ENCODE peak calls at places on chromosome X, in five cellular contexts. I is AG10803, X is cardiac fibroblast, V is suprapubic skin, G is fibroblast of mammary gland. J is an unnamed sample.

GRCh38 chrX:119008122-119008744 is 33.8 kb downstream of the LONRF3 start:
- DNase-seq in I (peak), X (peak), V (no peak), G (peak), J (no peak)

GRCh38 chrX:138191998-138192397 is 519.5 kb downstream of the FGF13 start:
- DNase-seq in I (peak), X (peak), V (no peak), G (peak), J (no peak)

GRCh38 chrX:132435222-132435621 is 53.6 kb downstream of the MBNL3 start:
- DNase-seq in I (peak), X (peak), V (no peak), G (peak), J (no peak)

GRCh38 chrX:43703211-43703791 is 47.2 kb downstream of the MAOA start:
- DNase-seq in I (peak), X (peak), V (no peak), G (peak), J (peak)

GRCh38 chrX:43693602-43694406 is 37.7 kb downstream of the MAOA start:
- DNase-seq in I (no peak), X (peak), V (no peak), G (peak), J (no peak)

GRCh38 chrX:1468250-1468772 is 15.6 kb upstream of the ASMTL start:
- DNase-seq in I (peak), X (peak), V (peak), G (peak), J (peak)

GRCh38 chrX:13495232-13495631 is 74.2 kb upstream of the EGFL6 start:
- DNase-seq in I (no peak), X (no peak), V (no peak), G (peak), J (no peak)

GRCh38 chrX:51852096-51852495 is 41.3 kb upstream of the MAGED1 start:
- DNase-seq in I (no peak), X (no peak), V (no peak), G (no peak), J (no peak)

GRCh38 chrX:72314242-72314641 is 8.5 kb upstream of the CITED1 start:
- DNase-seq in I (no peak), X (no peak), V (no peak), G (no peak), J (no peak)

GRCh38 chrX:119401569-119401968 is 2.4 kb downstream of the SLC25A43 start:
- DNase-seq in I (no peak), X (no peak), V (no peak), G (no peak), J (no peak)

GRCh38 chrX:11407331-11408110 is 114.3 kb downstream of the AMELX start:
- DNase-seq in I (no peak), X (peak), V (no peak), G (no peak), J (no peak)

GRCh38 chrX:115023139-115023538 is 5.7 kb upstream of the IL13RA2 start:
- DNase-seq in I (peak), X (peak), V (no peak), G (peak), J (peak)

GRCh38 chrX:103343105-103343504 is 13.1 kb downstream of the TCEAL7 start:
- DNase-seq in I (peak), X (peak), V (no peak), G (peak), J (peak)

GRCh38 chrX:119497185-119497584 is 28.9 kb downstream of the SLC25A5 start:
- DNase-seq in I (no peak), X (no peak), V (no peak), G (no peak), J (no peak)

GRCh38 chrX:120485562-120486520 is 16.7 kb upstream of the LAMP2 start:
- DNase-seq in I (peak), X (peak), V (peak), G (peak), J (peak)

GRCh38 chrX:47831788-47832187 is 4.9 kb upstream of the ZNF81 start:
- DNase-seq in I (peak), X (peak), V (no peak), G (peak), J (peak)

GRCh38 chrX:3066555-3066954 is 25.3 kb downstream of the ARSF start:
- DNase-seq in I (peak), X (peak), V (no peak), G (no peak), J (no peak)

GRCh38 chrX:154600962-154601374 is 16.0 kb downstream of the CTAG1A start:
- DNase-seq in I (peak), X (peak), V (no peak), G (no peak), J (peak)

GRCh38 chrX:27728291-27728690 is 79.5 kb upstream of the MAGEB10 start:
- DNase-seq in I (no peak), X (peak), V (no peak), G (peak), J (no peak)

GRCh38 chrX:15849555-15849954 is 5.1 kb downstream of the AP1S2 start:
- DNase-seq in I (no peak), X (peak), V (no peak), G (peak), J (no peak)

GRCh38 chrX:1196436-1196835 is 16.0 kb downstream of the CRLF2 start:
- DNase-seq in I (no peak), X (no peak), V (peak), G (no peak), J (no peak)

GRCh38 chrX:30910124-30910860 is 21.2 kb upstream of the TAB3 start:
- DNase-seq in I (peak), X (peak), V (no peak), G (peak), J (no peak)

GRCh38 chrX:15142084-15142715 is 127.7 kb downstream of the ASB9 start:
- DNase-seq in I (peak), X (no peak), V (no peak), G (no peak), J (no peak)

DNA sequence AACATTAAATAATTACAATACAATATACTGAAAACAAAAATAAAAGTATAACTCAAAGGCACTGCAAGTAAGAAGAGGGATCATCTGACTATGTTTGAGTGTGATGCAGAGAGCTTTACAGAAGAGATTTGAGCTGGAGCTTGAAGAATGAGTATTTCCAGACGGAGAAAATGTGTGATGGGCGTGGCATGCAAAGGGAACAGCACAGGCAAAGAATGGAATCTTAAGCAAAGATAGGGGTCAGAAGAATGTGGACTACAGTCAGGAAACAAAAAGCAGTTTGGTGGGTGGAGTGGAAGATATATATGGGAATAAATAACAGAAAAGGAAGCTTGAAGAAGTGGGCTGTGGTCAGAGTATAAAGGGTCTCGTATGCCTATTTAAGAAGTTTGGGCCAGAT is 45.5 kb downstream of the OPHN1 start:
- DNase-seq in I (peak), X (no peak), V (no peak), G (no peak), J (no peak)
- TF ChIP-seq CTCF in I (no peak), X (no peak), V (no peak), G (no peak), J (no peak)

GRCh38 chrX:139202742-139203410 is 327.7 kb upstream of the F9 start:
- DNase-seq in I (no peak), X (no peak), V (no peak), G (no peak), J (no peak)
- TF ChIP-seq CTCF in I (no peak), X (no peak), V (no peak), G (no peak), J (no peak)

GRCh38 chrX:71236858-71237257 is 13.8 kb downstream of the GJB1 start:
- DNase-seq in I (no peak), X (no peak), V (no peak), G (no peak), J (no peak)

GRCh38 chrX:71235482-71235881 is 12.5 kb downstream of the GJB1 start:
- DNase-seq in I (no peak), X (no peak), V (no peak), G (no peak), J (no peak)
- TF ChIP-seq CTCF in I (no peak), X (no peak), V (no peak), G (no peak), J (no peak)

GRCh38 chrX:40644821-40645358 is 2.5 kb downstream of the CXorf38 start:
- DNase-seq in I (peak), X (peak), V (no peak), G (peak), J (peak)
- TF ChIP-seq CTCF in I (no peak), X (no peak), V (no peak), G (no peak), J (no peak)

DNA sequence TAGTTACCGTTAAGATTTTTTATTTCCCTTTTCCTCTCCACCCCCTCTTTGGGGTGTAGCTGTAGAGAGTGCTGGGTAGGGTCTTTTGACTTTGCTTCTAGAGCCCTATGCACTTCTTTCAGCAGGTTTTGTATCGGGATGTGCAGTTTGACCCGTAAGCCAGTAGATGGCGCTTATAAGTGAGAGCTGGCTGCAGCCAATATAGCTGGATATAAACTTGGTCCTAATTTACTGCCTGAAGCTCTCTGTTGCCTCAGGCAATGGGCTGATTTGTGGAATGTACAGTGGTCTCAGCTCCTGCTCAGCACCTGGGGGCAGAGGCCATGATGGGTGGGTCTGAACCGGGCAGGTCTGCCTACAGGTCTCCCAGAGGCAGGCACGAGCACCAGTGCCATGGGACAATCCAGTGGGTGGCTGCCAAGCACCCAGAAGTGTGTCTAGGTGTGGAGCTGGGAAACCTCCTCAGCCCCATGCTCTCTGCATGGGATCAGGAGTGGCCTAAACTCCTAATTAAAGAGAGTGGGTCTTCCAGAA is 146.5 kb downstream of the SPANXN1 start:
- DNase-seq in I (no peak), X (no peak), V (no peak), G (no peak), J (no peak)
- TF ChIP-seq CTCF in I (no peak), X (no peak), V (no peak), G (peak), J (peak)

J was measured in HFFc6.